ENCODE peak calls at places on chromosomes 11 and 22, in four cellular contexts. C, M, K and G are unnamed samples.

GRCh38 chr11:1782026-1782696 is 18.4 kb upstream of the CTSD start:
- DNase-seq in C (no peak), M (no peak), K (no peak), G (no peak)

GRCh38 chr11:45362636-45363035 is 76.5 kb upstream of the SYT13 start:
- DNase-seq in C (no peak), M (no peak), K (no peak), G (no peak)

GRCh38 chr11:68584097-68584496 is 100.2 kb upstream of the GAL start:
- DNase-seq in C (peak; percentile 39), M (peak; percentile 19), K (peak; percentile 14), G (peak; percentile 3)

GRCh38 chr11:86664930-86665329 is 7.5 kb downstream of the ME3 start:
- DNase-seq in C (no peak), M (no peak), K (no peak), G (no peak)

GRCh38 chr11:47125083-47125482 is 51.6 kb downstream of the ARFGAP2 start:
- DNase-seq in C (no peak), M (no peak), K (no peak), G (no peak)

GRCh38 chr22:20636075-20636812 is 128.8 kb downstream of the MED15 start:
- DNase-seq in C (no peak), M (no peak), K (no peak), G (no peak)

GRCh38 chr11:79896258-79896657 is 455.4 kb upstream of the TENM4 start:
- DNase-seq in C (no peak), M (no peak), K (no peak), G (no peak)

GRCh38 chr22:32522237-32522636 is 47.6 kb downstream of the FBXO7 start:
- DNase-seq in C (no peak), M (no peak), K (no peak), G (no peak)

GRCh38 chr11:69044111-69045013 is 4.4 kb upstream of the TPCN2 start:
- DNase-seq in C (peak; percentile 78), M (peak; percentile 89), K (peak; percentile 77), G (peak; percentile 78)

GRCh38 chr11:6476571-6476970 is 2.8 kb upstream of the TRIM3 start:
- DNase-seq in C (no peak), M (no peak), K (no peak), G (no peak)

GRCh38 chr11:2221024-2221423 is 49.4 kb downstream of the ASCL2 start:
- DNase-seq in C (no peak), M (no peak), K (no peak), G (no peak)

GRCh38 chr11:7518811-7519562 is 5.2 kb downstream of the PPFIBP2 start:
- DNase-seq in C (no peak), M (no peak), K (no peak), G (no peak)

GRCh38 chr11:22461626-22462025 is 123.4 kb downstream of the SLC17A6 start:
- DNase-seq in C (no peak), M (peak; percentile 8), K (no peak), G (no peak)

GRCh38 chr22:36180038-36180880 is 19.7 kb upstream of the APOL3 start:
- DNase-seq in C (peak; percentile 70), M (peak; percentile 78), K (peak; percentile 41), G (peak; percentile 59)

GRCh38 chr11:130131957-130132850 is 27.4 kb upstream of the ST14 start:
- DNase-seq in C (peak; percentile 74), M (peak; percentile 72), K (peak; percentile 45), G (peak; percentile 18)

GRCh38 chr22:38135133-38135706 is 24.7 kb upstream of the BAIAP2L2 start:
- DNase-seq in C (peak; percentile 96), M (peak; percentile 94), K (peak; percentile 80), G (peak; percentile 88)

GRCh38 chr11:115612331-115612730 is 108.1 kb upstream of the CADM1 start:
- DNase-seq in C (no peak), M (peak; percentile 60), K (no peak), G (no peak)

GRCh38 chr11:130145328-130145812 is 14.2 kb upstream of the ST14 start:
- DNase-seq in C (no peak), M (no peak), K (no peak), G (no peak)

GRCh38 chr11:121336279-121336947 is 43.8 kb downstream of the SC5D start:
- DNase-seq in C (no peak), M (no peak), K (no peak), G (no peak)

GRCh38 chr11:76605338-76606074 is 65.0 kb downstream of the LRRC32 start:
- DNase-seq in C (no peak), M (no peak), K (no peak), G (no peak)

GRCh38 chr11:11073996-11074395 is 216.1 kb upstream of the ZBED5 start:
- DNase-seq in C (no peak), M (no peak), K (no peak), G (peak; percentile 13)

GRCh38 chr11:35373284-35373933 is 45.9 kb downstream of the SLC1A2 start:
- DNase-seq in C (peak; percentile 27), M (no peak), K (no peak), G (peak; percentile 71)

GRCh38 chr11:70780246-70780535 is 381.9 kb downstream of the CTTN start:
- DNase-seq in C (no peak), M (no peak), K (no peak), G (no peak)

GRCh38 chr11:71452354-71453020 is 516 bp upstream of the NADSYN1 start:
- DNase-seq in C (no peak), M (peak; percentile 11), K (no peak), G (no peak)